ENCODE peak calls at places on chromosomes 6 and 20, in six cellular contexts. X is HepG2, R is HCT116, I is A549, U is GM12878, V is K562. S is an unnamed sample.

GRCh38 chr6:163835772-163836171 is 421.3 kb downstream of the QKI start:
- DNase-seq in U (no peak), I (no peak), V (no peak), X (no peak), R (no peak), S (no peak)

GRCh38 chr6:142413111-142413510 is 111.3 kb downstream of the ADGRG6 start:
- DNase-seq in X (no peak), R (no peak), I (no peak), U (no peak), V (no peak), S (no peak)

GRCh38 chr6:36442083-36442670 is 477 bp downstream of the PXT1 start:
- DNase-seq in V (no peak), X (no peak), I (no peak), U (no peak), R (no peak), S (no peak)

GRCh38 chr6:10272591-10272990 is 142.3 kb downstream of the TFAP2A start:
- DNase-seq in U (no peak), V (no peak), I (no peak), R (no peak), X (no peak), S (no peak)

GRCh38 chr20:45456632-45457031 is 12.9 kb upstream of the WFDC2 start:
- DNase-seq in R (peak; percentile 71), I (peak; percentile 42), V (peak; percentile 34), X (peak; percentile 70), U (no peak), S (no peak)

GRCh38 chr6:142489722-142490610 is 188.2 kb downstream of the ADGRG6 start:
- DNase-seq in R (no peak), I (no peak), U (no peak), X (no peak), V (no peak), S (no peak)

GRCh38 chr6:15493437-15494168 is 169.2 kb downstream of the DTNBP1 start:
- DNase-seq in U (no peak), X (no peak), R (no peak), V (no peak), I (no peak), S (no peak)

GRCh38 chr6:10558575-10558974 is 37.4 kb downstream of the GCNT2 start:
- DNase-seq in U (no peak), R (no peak), X (no peak), V (no peak), I (no peak), S (no peak)

GRCh38 chr6:166595061-166595780 is 8.7 kb upstream of the RAMACL start:
- DNase-seq in V (no peak), U (no peak), X (no peak), R (no peak), I (no peak), S (no peak)

GRCh38 chr20:38153011-38153329 is 12.1 kb downstream of the TGM2 start:
- DNase-seq in R (no peak), V (no peak), X (no peak), I (peak; percentile 67), U (no peak), S (no peak)

GRCh38 chr6:65896140-65896539 is 189.1 kb upstream of the EYS start:
- DNase-seq in U (no peak), V (no peak), I (no peak), R (no peak), X (no peak), S (no peak)

GRCh38 chr6:107731422-107732319 is 92.4 kb downstream of the SCML4 start:
- DNase-seq in U (no peak), I (no peak), X (no peak), V (no peak), R (no peak), S (no peak)

GRCh38 chr6:46575530-46575929 is 77.1 kb downstream of the CYP39A1 start:
- DNase-seq in U (no peak), R (no peak), I (no peak), X (no peak), V (no peak), S (no peak)

GRCh38 chr6:38806833-38807232 is 91.7 kb downstream of the DNAH8 start:
- DNase-seq in U (no peak), I (no peak), V (no peak), X (no peak), R (no peak), S (no peak)

GRCh38 chr20:17662333-17663039 is 19.6 kb downstream of the RRBP1 start:
- DNase-seq in I (no peak), X (no peak), V (no peak), U (no peak), R (no peak), S (no peak)

GRCh38 chr20:43243672-43244269 is 54.1 kb upstream of the PTPRT start:
- DNase-seq in I (peak; percentile 29), X (no peak), R (no peak), U (no peak), V (no peak), S (no peak)

GRCh38 chr6:149461670-149462069 is 23.1 kb downstream of the ZC3H12D start:
- DNase-seq in V (no peak), R (no peak), U (no peak), X (no peak), I (no peak), S (no peak)

GRCh38 chr6:15365273-15365687 is 119.4 kb downstream of the JARID2 start:
- DNase-seq in X (no peak), I (peak; percentile 72), U (no peak), V (peak; percentile 39), R (no peak), S (no peak)

GRCh38 chr6:10416863-10417641 is 2.2 kb upstream of the TFAP2A start:
- DNase-seq in X (no peak), U (no peak), I (no peak), R (no peak), V (no peak), S (no peak)

GRCh38 chr6:16736856-16737255 is 24.4 kb downstream of the ATXN1 start:
- DNase-seq in I (no peak), V (no peak), X (peak; percentile 42), R (no peak), U (no peak), S (no peak)

GRCh38 chr6:149166324-149166723 is 151.2 kb upstream of the TAB2 start:
- DNase-seq in U (no peak), I (no peak), V (no peak), X (no peak), R (no peak), S (no peak)

GRCh38 chr6:3343089-3343901 is 84.5 kb downstream of the PSMG4 start:
- DNase-seq in U (no peak), V (no peak), R (no peak), I (no peak), X (no peak), S (no peak)

GRCh38 chr6:3340358-3340798 is 81.6 kb downstream of the PSMG4 start:
- DNase-seq in U (no peak), R (no peak), X (no peak), I (no peak), V (no peak), S (no peak)

GRCh38 chr6:3337521-3338350 is 79.0 kb downstream of the PSMG4 start:
- DNase-seq in X (peak; percentile 58), U (no peak), R (no peak), I (peak; percentile 29), V (peak; percentile 77), S (no peak)

GRCh38 chr6:3341467-3341866 is 82.7 kb downstream of the PSMG4 start:
- DNase-seq in R (no peak), U (no peak), I (no peak), V (no peak), X (no peak), S (no peak)

DNA sequence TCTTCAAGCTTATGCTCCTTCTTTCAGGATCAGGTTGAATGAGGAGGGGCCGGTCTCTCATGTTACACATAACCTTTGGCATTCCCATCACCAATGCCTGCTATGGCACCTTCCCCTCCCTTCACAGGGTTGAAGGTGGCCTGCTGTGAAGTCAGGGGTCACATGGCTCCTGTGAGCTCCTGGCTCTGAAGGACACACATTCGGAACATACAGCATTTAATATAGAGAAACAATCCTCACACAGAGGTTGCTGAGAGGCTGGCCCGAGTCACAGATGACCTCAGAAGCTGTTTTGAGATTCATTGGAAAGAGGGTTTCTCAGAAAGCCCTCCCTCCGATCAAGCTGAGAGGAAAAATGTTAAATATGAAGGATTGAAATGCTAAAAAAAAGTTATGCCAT is 82.1 kb downstream of the PSMG4 start:
- DNase-seq in X (peak; percentile 24), I (no peak), R (no peak), U (no peak), V (no peak), S (no peak)
- TF ChIP-seq REST in X (no peak), I (no peak), R (no peak), U (no peak), V (no peak), S (no peak)

GRCh38 chr20:18731940-18732339 is 81.6 kb upstream of the SCP2D1 start:
- DNase-seq in R (no peak), U (no peak), X (no peak), I (no peak), V (no peak), S (no peak)

GRCh38 chr20:18727032-18727508 is 86.5 kb upstream of the SCP2D1 start:
- DNase-seq in U (no peak), V (no peak), I (no peak), X (no peak), R (no peak), S (no peak)

GRCh38 chr20:18728867-18729224 is 84.7 kb upstream of the SCP2D1 start:
- DNase-seq in R (no peak), V (no peak), U (no peak), X (no peak), I (no peak), S (no peak)

GRCh38 chr20:18728165-18728866 is 85.3 kb upstream of the SCP2D1 start:
- DNase-seq in R (no peak), X (peak; percentile 38), V (no peak), U (peak; percentile 70), I (no peak), S (no peak)

DNA sequence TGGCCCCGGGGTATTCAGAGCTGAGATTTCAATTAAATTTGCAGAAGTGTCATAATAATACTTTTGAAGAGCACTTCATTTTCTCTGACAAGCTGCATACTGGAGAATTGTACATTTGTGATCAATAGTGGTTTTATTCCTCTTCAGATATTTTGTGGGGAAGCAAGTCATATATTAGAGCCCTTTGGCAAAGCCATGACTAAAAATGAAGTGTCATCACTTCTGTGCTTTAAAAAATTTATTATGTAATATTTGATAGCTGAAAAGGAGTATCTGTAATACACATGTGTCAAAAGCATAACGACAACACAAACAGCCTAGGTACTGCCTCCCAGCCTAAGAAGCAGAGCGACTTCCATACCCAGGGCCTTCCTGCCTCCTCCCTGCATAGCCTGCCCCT is 84.2 kb upstream of the SCP2D1 start:
- DNase-seq in V (no peak), X (no peak), R (no peak), U (no peak), I (no peak), S (no peak)
- TF ChIP-seq REST in V (no peak), X (no peak), R (no peak), U (no peak), I (no peak), S (no peak)

GRCh38 chr6:5054427-5054873 is 30.7 kb upstream of the PPP1R3G start:
- DNase-seq in I (no peak), R (no peak), V (no peak), U (no peak), X (no peak), S (no peak)
- TF ChIP-seq REST in I (no peak), R (no peak), V (no peak), U (no peak), X (no peak), S (no peak)

DNA sequence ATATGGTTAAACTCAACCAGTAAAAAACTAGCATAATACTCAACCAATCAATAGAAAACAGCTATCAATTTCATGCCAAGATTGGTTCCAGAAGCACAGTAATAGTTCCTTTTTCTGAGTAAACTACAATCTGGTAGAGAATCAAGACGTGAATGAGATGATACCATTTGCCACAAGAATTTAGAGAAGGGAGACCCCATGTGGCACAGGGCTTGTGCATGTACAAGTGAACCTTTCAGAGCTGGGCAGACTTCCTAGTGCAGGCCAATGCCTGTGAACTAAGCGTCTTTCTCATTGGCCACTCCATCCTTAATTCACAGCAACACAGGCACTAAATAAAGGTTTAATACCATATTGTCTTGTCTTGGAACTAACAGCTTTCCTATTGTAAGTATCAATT is 213.5 kb downstream of the RFPL4B start:
- DNase-seq in V (no peak), U (no peak), I (peak; percentile 0), R (no peak), X (no peak), S (no peak)
- TF ChIP-seq REST in V (no peak), U (no peak), I (no peak), R (no peak), X (no peak), S (no peak)

S was measured in Panc1.